ENCODE peak calls at places on chromosomes 16 and 17, in five cellular contexts. R is lower leg skin, S is Peyer's patch, X is fibroblast of the aortic adventitia, A is A549. U is an unnamed sample.

GRCh38 chr16:16033208-16033717 is 83.8 kb downstream of the ABCC1 start:
- DNase-seq in R (no peak), S (peak; percentile 61), X (no peak), A (no peak), U (no peak)

GRCh38 chr16:68426355-68426652 is 22.0 kb downstream of the SMPD3 start:
- DNase-seq in R (no peak), S (no peak), X (no peak), A (no peak), U (no peak)

GRCh38 chr16:66275795-66276428 is 90.6 kb upstream of the CDH5 start:
- DNase-seq in R (no peak), S (peak; percentile 52), X (peak; percentile 83), A (peak; percentile 71), U (peak; percentile 74)

GRCh38 chr16:88331989-88332920 is 50.5 kb upstream of the ZNF469 start:
- DNase-seq in R (peak; percentile 80), S (peak; percentile 61), X (peak; percentile 100), A (peak; percentile 99), U (no peak)

GRCh38 chr17:64689106-64689505 is 27.0 kb upstream of the SMURF2 start:
- DNase-seq in R (no peak), S (no peak), X (no peak), A (no peak), U (no peak)

GRCh38 chr16:330746-331145 is 21.8 kb downstream of the AXIN1 start:
- DNase-seq in R (no peak), S (no peak), X (no peak), A (no peak), U (no peak)

GRCh38 chr16:7440886-7441400 is 108.3 kb downstream of the RBFOX1 start:
- DNase-seq in R (no peak), S (no peak), X (no peak), A (no peak), U (no peak)

GRCh38 chr17:83079766-83080616 is 582 bp downstream of the METRNL start:
- DNase-seq in R (no peak), S (no peak), X (no peak), A (no peak), U (no peak)

GRCh38 chr17:14301761-14302401 is 1.0 kb downstream of the HS3ST3B1 start:
- DNase-seq in R (no peak), S (peak; percentile 78), X (peak; percentile 64), A (peak; percentile 29), U (no peak)

GRCh38 chr16:4404967-4405696 is 11.3 kb downstream of the CORO7 start:
- DNase-seq in R (no peak), S (no peak), X (no peak), A (no peak), U (no peak)

GRCh38 chr17:72666519-72666874 is 426.0 kb downstream of the SLC39A11 start:
- DNase-seq in R (no peak), S (no peak), X (no peak), A (no peak), U (no peak)

GRCh38 chr16:30096862-30097563 is 1.0 kb upstream of the YPEL3 start:
- DNase-seq in R (no peak), S (no peak), X (no peak), A (no peak), U (no peak)

GRCh38 chr17:76667786-76668453 is 24.4 kb upstream of the ST6GALNAC1 start:
- DNase-seq in R (no peak), S (peak; percentile 32), X (no peak), A (no peak), U (no peak)

GRCh38 chr17:61805399-61805798 is 57.9 kb downstream of the BRIP1 start:
- DNase-seq in R (no peak), S (no peak), X (peak; percentile 53), A (no peak), U (no peak)

GRCh38 chr17:48539177-48539576 is 5.7 kb downstream of the HOXB2 start:
- DNase-seq in R (no peak), S (no peak), X (peak; percentile 79), A (no peak), U (no peak)

DNA sequence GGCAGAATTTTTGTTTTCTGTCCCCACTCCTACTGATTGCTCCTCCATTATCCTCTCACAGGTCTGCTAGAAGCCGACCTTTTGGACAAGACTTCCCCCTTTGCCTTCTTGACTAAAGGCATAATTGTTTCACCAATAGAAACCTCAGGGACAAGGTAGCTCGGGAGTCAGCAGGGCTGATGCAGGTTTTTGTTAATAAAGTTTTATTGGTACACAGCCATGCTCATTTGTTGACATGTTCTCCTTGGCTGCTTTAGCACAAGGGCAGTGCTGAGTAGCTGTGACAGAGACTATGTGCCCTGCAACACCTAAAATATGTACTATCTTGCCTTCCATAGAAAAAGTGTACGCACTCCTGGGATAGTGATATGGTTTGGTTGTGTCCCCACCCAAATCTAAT is 271.6 kb downstream of the XYLT1 start:
- DNase-seq in R (no peak), S (no peak), X (no peak), A (no peak), U (no peak)
- H3K4me3 ChIP-seq in R (no peak overlapping the region), S (no peak overlapping the region), X (no peak overlapping the region), A (no peak overlapping the region), U (no peak overlapping the region)

GRCh38 chr16:79264237-79265104 is 336.1 kb downstream of the MAF start:
- DNase-seq in R (no peak), S (no peak), X (no peak), A (no peak), U (no peak)

GRCh38 chr16:79265701-79266100 is 334.8 kb downstream of the MAF start:
- DNase-seq in R (no peak), S (no peak), X (no peak), A (no peak), U (no peak)

GRCh38 chr16:79261944-79262552 is 338.5 kb downstream of the MAF start:
- DNase-seq in R (no peak), S (no peak), X (no peak), A (no peak), U (no peak)

GRCh38 chr16:79257958-79258490 is 342.5 kb downstream of the MAF start:
- DNase-seq in R (no peak), S (no peak), X (no peak), A (no peak), U (no peak)

DNA sequence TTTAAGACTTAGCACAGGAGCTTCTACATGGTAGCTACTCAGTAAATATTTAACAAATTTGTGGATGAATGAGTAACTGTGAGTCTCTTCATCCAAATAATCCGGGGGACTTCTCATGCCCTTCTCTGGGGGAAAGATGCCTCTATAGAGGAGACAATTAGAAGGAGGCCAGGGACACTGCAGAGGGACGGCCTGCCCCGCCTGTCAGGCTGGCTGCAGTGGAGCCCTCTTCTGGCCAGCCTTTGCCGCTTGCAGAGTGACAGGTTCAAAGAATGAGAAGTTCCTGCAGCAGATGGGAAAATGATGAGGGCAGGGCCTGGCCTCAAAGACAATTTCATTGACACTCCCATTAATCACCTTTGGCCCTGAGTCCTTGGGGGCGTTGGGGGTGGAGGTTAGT is 339.1 kb downstream of the MAF start:
- DNase-seq in R (no peak), S (peak; percentile 71), X (no peak), A (peak; percentile 22), U (peak; percentile 40)
- TF ChIP-seq CTCF in R (no peak), S (peak; percentile 63), X (no peak), A (no peak), U (peak; percentile 78)

GRCh38 chr17:4587195-4587594 is 2.9 kb downstream of the SMTNL2 start:
- DNase-seq in R (no peak), S (no peak), X (no peak), A (no peak), U (no peak)

GRCh38 chr17:4588391-4588790 is 4.1 kb downstream of the SMTNL2 start:
- DNase-seq in R (no peak), S (no peak), X (no peak), A (no peak), U (no peak)

GRCh38 chr17:4586043-4586442 is 1.7 kb downstream of the SMTNL2 start:
- DNase-seq in R (no peak), S (no peak), X (no peak), A (no peak), U (no peak)

GRCh38 chr17:4588862-4589625 is 4.7 kb downstream of the SMTNL2 start:
- DNase-seq in R (no peak), S (no peak), X (no peak), A (no peak), U (no peak)

DNA sequence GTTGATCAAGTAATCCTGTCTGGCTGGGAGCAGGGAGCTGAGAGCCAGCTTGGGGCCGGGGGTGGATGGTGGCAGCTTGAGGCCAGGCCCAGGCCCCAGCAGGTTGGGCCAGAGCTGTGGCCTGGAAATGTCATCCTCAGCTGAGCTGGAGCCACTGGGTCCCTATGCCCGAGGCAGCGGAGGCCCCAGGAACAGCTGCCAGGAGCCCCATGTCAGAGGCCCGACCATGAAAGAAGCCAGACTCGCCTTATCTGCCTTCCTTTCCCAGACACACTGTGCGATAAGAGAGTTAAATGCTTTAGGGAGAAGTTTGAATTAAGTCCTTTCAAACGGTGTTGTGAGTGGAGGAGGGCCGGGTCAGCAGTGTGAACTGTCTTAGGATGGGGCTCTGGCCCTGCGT is 3.5 kb downstream of the SMTNL2 start:
- DNase-seq in R (no peak), S (no peak), X (no peak), A (no peak), U (no peak)
- H3K4me3 ChIP-seq in R (no peak overlapping the region), S (no peak overlapping the region), X (no peak overlapping the region), A (no peak overlapping the region), U (no peak overlapping the region)

GRCh38 chr16:35386619-35387018 is 1927.2 kb downstream of the TP53TG3F start:
- DNase-seq in R (no peak), S (no peak), X (no peak), A (no peak), U (no peak)

GRCh38 chr16:35391328-35391727 is 1931.9 kb downstream of the TP53TG3F start:
- DNase-seq in R (peak; percentile 34), S (no peak), X (peak; percentile 19), A (peak; percentile 40), U (peak; percentile 64)
- TF ChIP-seq CTCF in R (no peak), S (no peak), X (peak; percentile 51), A (no peak), U (peak; percentile 80)

GRCh38 chr17:40499551-40500189 is 1.8 kb downstream of the TNS4 start:
- DNase-seq in R (peak; percentile 80), S (peak; percentile 90), X (peak; percentile 59), A (peak; percentile 88), U (peak; percentile 96)
- H3K4me3 ChIP-seq in R (peak overlapping the region; percentile 49), S (no peak overlapping the region), X (no peak overlapping the region), A (peak overlapping the region; percentile 60), U (peak overlapping the region; percentile 22)

U was measured in WERI-Rb-1.